ENCODE peak calls at places on chromosomes 2 and 18, in seven cellular contexts. One of them, this sample, is unnamed.

GRCh38 chr2:111661286-111661940 is 222.6 kb downstream of the ANAPC1 start:
- DNase-seq in right cardiac atrium: no peak
- DNase-seq in OCI-LY7: no peak
- DNase-seq in left kidney: no peak
- DNase-seq in DMS153: no peak
- DNase-seq in stimulated activated CD8-positive, alpha-beta memory T cell treated with anti-CD3 and anti-CD28 coated beads, Interleukin-15, amount 100 ng/mL, for 1 hour: no peak
- DNase-seq in right atrium auricular region: no peak
- DNase-seq in this sample: no peak

GRCh38 chr2:187054501-187055319 is 205.7 kb upstream of the ZSWIM2 start:
- DNase-seq in right atrium auricular region: no peak
- DNase-seq in DMS153: no peak
- DNase-seq in left kidney: no peak
- DNase-seq in OCI-LY7: no peak
- DNase-seq in stimulated activated CD8-positive, alpha-beta memory T cell treated with anti-CD3 and anti-CD28 coated beads, Interleukin-15, amount 100 ng/mL, for 1 hour: no peak
- DNase-seq in right cardiac atrium: no peak
- DNase-seq in this sample: peak; percentile 7

GRCh38 chr2:119491776-119492525 is 32.3 kb downstream of the SCTR start:
- DNase-seq in left kidney: peak; percentile 82
- DNase-seq in stimulated activated CD8-positive, alpha-beta memory T cell treated with anti-CD3 and anti-CD28 coated beads, Interleukin-15, amount 100 ng/mL, for 1 hour: no peak
- DNase-seq in right atrium auricular region: no peak
- DNase-seq in OCI-LY7: no peak
- DNase-seq in DMS153: no peak
- DNase-seq in right cardiac atrium: no peak
- DNase-seq in this sample: peak; percentile 83

GRCh38 chr2:2673406-2673805 is 342.3 kb upstream of the MYT1L start:
- DNase-seq in right atrium auricular region: no peak
- DNase-seq in stimulated activated CD8-positive, alpha-beta memory T cell treated with anti-CD3 and anti-CD28 coated beads, Interleukin-15, amount 100 ng/mL, for 1 hour: no peak
- DNase-seq in OCI-LY7: no peak
- DNase-seq in right cardiac atrium: no peak
- DNase-seq in left kidney: no peak
- DNase-seq in DMS153: no peak
- DNase-seq in this sample: peak; percentile 78

GRCh38 chr2:238256594-238257104 is 16.8 kb upstream of the HES6 start:
- DNase-seq in right atrium auricular region: no peak
- DNase-seq in right cardiac atrium: peak; percentile 83
- DNase-seq in DMS153: peak; percentile 87
- DNase-seq in left kidney: peak; percentile 96
- DNase-seq in stimulated activated CD8-positive, alpha-beta memory T cell treated with anti-CD3 and anti-CD28 coated beads, Interleukin-15, amount 100 ng/mL, for 1 hour: peak; percentile 30
- DNase-seq in OCI-LY7: peak; percentile 70
- DNase-seq in this sample: peak; percentile 95

GRCh38 chr18:46070683-46071614 is 1.1 kb downstream of the PSTPIP2 start:
- DNase-seq in right atrium auricular region: no peak
- DNase-seq in stimulated activated CD8-positive, alpha-beta memory T cell treated with anti-CD3 and anti-CD28 coated beads, Interleukin-15, amount 100 ng/mL, for 1 hour: no peak
- DNase-seq in left kidney: peak; percentile 18
- DNase-seq in OCI-LY7: no peak
- DNase-seq in right cardiac atrium: no peak
- DNase-seq in DMS153: no peak
- DNase-seq in this sample: no peak

GRCh38 chr18:48181857-48182430 is 227.2 kb downstream of the ZBTB7C start:
- DNase-seq in right atrium auricular region: no peak
- DNase-seq in right cardiac atrium: no peak
- DNase-seq in stimulated activated CD8-positive, alpha-beta memory T cell treated with anti-CD3 and anti-CD28 coated beads, Interleukin-15, amount 100 ng/mL, for 1 hour: no peak
- DNase-seq in DMS153: no peak
- DNase-seq in left kidney: peak; percentile 77
- DNase-seq in OCI-LY7: no peak
- DNase-seq in this sample: no peak

GRCh38 chr2:227653419-227653818 is 13.2 kb upstream of the SCYGR5 start:
- DNase-seq in right cardiac atrium: no peak
- DNase-seq in stimulated activated CD8-positive, alpha-beta memory T cell treated with anti-CD3 and anti-CD28 coated beads, Interleukin-15, amount 100 ng/mL, for 1 hour: no peak
- DNase-seq in left kidney: no peak
- DNase-seq in OCI-LY7: no peak
- DNase-seq in right atrium auricular region: no peak
- DNase-seq in DMS153: no peak
- DNase-seq in this sample: no peak

GRCh38 chr18:2009957-2010697 is 561.2 kb downstream of the METTL4 start:
- DNase-seq in OCI-LY7: no peak
- DNase-seq in right atrium auricular region: no peak
- DNase-seq in left kidney: no peak
- DNase-seq in stimulated activated CD8-positive, alpha-beta memory T cell treated with anti-CD3 and anti-CD28 coated beads, Interleukin-15, amount 100 ng/mL, for 1 hour: no peak
- DNase-seq in DMS153: no peak
- DNase-seq in right cardiac atrium: no peak
- DNase-seq in this sample: no peak

GRCh38 chr2:59413751-59414570 is 1139.5 kb downstream of the BCL11A start:
- DNase-seq in stimulated activated CD8-positive, alpha-beta memory T cell treated with anti-CD3 and anti-CD28 coated beads, Interleukin-15, amount 100 ng/mL, for 1 hour: no peak
- DNase-seq in right atrium auricular region: no peak
- DNase-seq in OCI-LY7: no peak
- DNase-seq in DMS153: peak; percentile 95
- DNase-seq in left kidney: no peak
- DNase-seq in right cardiac atrium: no peak
- DNase-seq in this sample: peak; percentile 3

GRCh38 chr18:51519571-51519970 is 322.1 kb upstream of the MEX3C start:
- DNase-seq in right cardiac atrium: no peak
- DNase-seq in left kidney: no peak
- DNase-seq in OCI-LY7: no peak
- DNase-seq in right atrium auricular region: no peak
- DNase-seq in stimulated activated CD8-positive, alpha-beta memory T cell treated with anti-CD3 and anti-CD28 coated beads, Interleukin-15, amount 100 ng/mL, for 1 hour: no peak
- DNase-seq in DMS153: no peak
- DNase-seq in this sample: no peak

GRCh38 chr2:102147935-102148334 is 5.4 kb downstream of the IL1R1 start:
- DNase-seq in stimulated activated CD8-positive, alpha-beta memory T cell treated with anti-CD3 and anti-CD28 coated beads, Interleukin-15, amount 100 ng/mL, for 1 hour: no peak
- DNase-seq in right atrium auricular region: peak; percentile 73
- DNase-seq in DMS153: no peak
- DNase-seq in OCI-LY7: no peak
- DNase-seq in left kidney: no peak
- DNase-seq in right cardiac atrium: no peak
- DNase-seq in this sample: no peak

GRCh38 chr2:44358498-44358897 is 2.8 kb downstream of the PREPL start:
- DNase-seq in OCI-LY7: no peak
- DNase-seq in right atrium auricular region: no peak
- DNase-seq in DMS153: peak; percentile 1
- DNase-seq in right cardiac atrium: no peak
- DNase-seq in stimulated activated CD8-positive, alpha-beta memory T cell treated with anti-CD3 and anti-CD28 coated beads, Interleukin-15, amount 100 ng/mL, for 1 hour: peak; percentile 18
- DNase-seq in left kidney: no peak
- DNase-seq in this sample: no peak

GRCh38 chr2:163347982-163348842 is 387.6 kb downstream of the FIGN start:
- DNase-seq in right atrium auricular region: peak; percentile 91
- DNase-seq in DMS153: no peak
- DNase-seq in left kidney: peak; percentile 92
- DNase-seq in OCI-LY7: no peak
- DNase-seq in stimulated activated CD8-positive, alpha-beta memory T cell treated with anti-CD3 and anti-CD28 coated beads, Interleukin-15, amount 100 ng/mL, for 1 hour: no peak
- DNase-seq in right cardiac atrium: peak; percentile 92
- DNase-seq in this sample: peak; percentile 99

GRCh38 chr18:58580623-58581022 is 48.3 kb downstream of the ALPK2 start:
- DNase-seq in stimulated activated CD8-positive, alpha-beta memory T cell treated with anti-CD3 and anti-CD28 coated beads, Interleukin-15, amount 100 ng/mL, for 1 hour: no peak
- DNase-seq in right cardiac atrium: no peak
- DNase-seq in OCI-LY7: no peak
- DNase-seq in left kidney: no peak
- DNase-seq in DMS153: no peak
- DNase-seq in right atrium auricular region: no peak
- DNase-seq in this sample: peak; percentile 60

This sample was measured in ELF-1.